ENCODE peak calls at places on chromosomes 11 and 22, in five cellular contexts. One of them, this sample, is unnamed.

GRCh38 chr11:61616443-61616842 is 35.6 kb upstream of the SYT7 start:
- DNase-seq in EL: peak; percentile 54
- DNase-seq in AG08395: no peak
- DNase-seq in epithelial cell of prostate: no peak
- DNase-seq in NCI-H1417: no peak
- DNase-seq in this sample: no peak

GRCh38 chr22:37226087-37226486 is 13.8 kb upstream of the SSTR3 start:
- DNase-seq in epithelial cell of prostate: no peak
- DNase-seq in NCI-H1417: no peak
- DNase-seq in EL: no peak
- DNase-seq in AG08395: no peak
- DNase-seq in this sample: no peak

GRCh38 chr11:82676483-82677094 is 57.1 kb downstream of the FAM181B start:
- DNase-seq in epithelial cell of prostate: no peak
- DNase-seq in AG08395: no peak
- DNase-seq in NCI-H1417: no peak
- DNase-seq in EL: no peak
- DNase-seq in this sample: no peak

GRCh38 chr11:130187096-130187495 is 27.5 kb downstream of the ST14 start:
- DNase-seq in epithelial cell of prostate: no peak
- DNase-seq in EL: no peak
- DNase-seq in AG08395: no peak
- DNase-seq in NCI-H1417: no peak
- DNase-seq in this sample: no peak

GRCh38 chr11:44404736-44405395 is 94.9 kb upstream of the ALX4 start:
- DNase-seq in AG08395: no peak
- DNase-seq in NCI-H1417: no peak
- DNase-seq in EL: no peak
- DNase-seq in epithelial cell of prostate: no peak
- DNase-seq in this sample: no peak

GRCh38 chr22:20243545-20244249 is 24.4 kb downstream of the RTN4R start:
- DNase-seq in epithelial cell of prostate: no peak
- DNase-seq in NCI-H1417: peak; percentile 81
- DNase-seq in AG08395: peak; percentile 92
- DNase-seq in EL: peak; percentile 70
- DNase-seq in this sample: peak; percentile 75

GRCh38 chr11:66607126-66607834 is 9.2 kb upstream of the RBM14 start:
- DNase-seq in EL: peak; percentile 35
- DNase-seq in NCI-H1417: no peak
- DNase-seq in epithelial cell of prostate: no peak
- DNase-seq in AG08395: peak; percentile 79
- DNase-seq in this sample: peak; percentile 63

GRCh38 chr22:32617883-32618282 is 143.3 kb downstream of the FBXO7 start:
- DNase-seq in EL: no peak
- DNase-seq in NCI-H1417: no peak
- DNase-seq in epithelial cell of prostate: no peak
- DNase-seq in AG08395: no peak
- DNase-seq in this sample: no peak

GRCh38 chr11:120001161-120002135 is 136.5 kb downstream of the TRIM29 start:
- DNase-seq in epithelial cell of prostate: no peak
- DNase-seq in EL: no peak
- DNase-seq in NCI-H1417: peak; percentile 94
- DNase-seq in AG08395: no peak
- DNase-seq in this sample: no peak

GRCh38 chr22:29689872-29690213 is 30.0 kb upstream of the CABP7 start:
- DNase-seq in epithelial cell of prostate: no peak
- DNase-seq in AG08395: peak; percentile 65
- DNase-seq in NCI-H1417: peak; percentile 68
- DNase-seq in EL: peak; percentile 36
- DNase-seq in this sample: peak; percentile 74

GRCh38 chr11:128409476-128409875 is 177.9 kb downstream of the ETS1 start:
- DNase-seq in AG08395: peak; percentile 14
- DNase-seq in epithelial cell of prostate: peak; percentile 66
- DNase-seq in NCI-H1417: no peak
- DNase-seq in EL: peak; percentile 81
- DNase-seq in this sample: no peak

GRCh38 chr11:131536159-131536558 is 165.7 kb downstream of the NTM start:
- DNase-seq in NCI-H1417: peak; percentile 33
- DNase-seq in EL: no peak
- DNase-seq in AG08395: no peak
- DNase-seq in epithelial cell of prostate: no peak
- DNase-seq in this sample: no peak

GRCh38 chr22:24419480-24419860 is 7.9 kb upstream of the ADORA2A start:
- DNase-seq in AG08395: no peak
- DNase-seq in epithelial cell of prostate: no peak
- DNase-seq in EL: no peak
- DNase-seq in NCI-H1417: no peak
- DNase-seq in this sample: peak; percentile 28

GRCh38 chr22:39470462-39471335 is 13.9 kb downstream of the MGAT3 start:
- DNase-seq in EL: no peak
- DNase-seq in NCI-H1417: no peak
- DNase-seq in epithelial cell of prostate: no peak
- DNase-seq in AG08395: no peak
- DNase-seq in this sample: no peak